ENCODE peak calls at places on chromosomes 16 and 17, in four cellular contexts. I is GM23248; L is stimulated activated CD4-positive, alpha-beta T cell treated with anti-CD3 and anti-CD28 coated beads, Interleukin-12 subunit alpha, Interleukin-12 subunit beta, amount 100 ng/mL, for 24 hours; G is mesenteric fat pad. T is an unnamed sample.

GRCh38 chr17:82836823-82837357 is 2.9 kb downstream of the ZNF750 start:
- DNase-seq in I (peak), G (no peak), L (no peak), T (peak)

GRCh38 chr16:2333772-2334379 is 6.7 kb downstream of the ABCA3 start:
- DNase-seq in L (no peak), I (peak), G (peak), T (no peak)

GRCh38 chr17:78141437-78142112 is 4.6 kb upstream of the C17orf99 start:
- DNase-seq in L (no peak), G (no peak), I (no peak), T (peak)

GRCh38 chr16:56344518-56345405 is 80.6 kb downstream of the AMFR start:
- DNase-seq in I (no peak), G (no peak), L (no peak), T (peak)

GRCh38 chr16:7148606-7149005 is 184.0 kb upstream of the RBFOX1 start:
- DNase-seq in I (no peak), L (no peak), G (no peak), T (no peak)

GRCh38 chr16:55913717-55914116 is 38.5 kb upstream of the CES5A start:
- DNase-seq in G (no peak), I (no peak), L (no peak), T (no peak)

GRCh38 chr16:77840623-77841274 is 52.4 kb downstream of the VAT1L start:
- DNase-seq in G (no peak), I (peak), L (no peak), T (no peak)

GRCh38 chr16:68563631-68564366 is 24.7 kb downstream of the ZFP90 start:
- DNase-seq in I (peak), G (no peak), L (no peak), T (no peak)

GRCh38 chr16:89412811-89413210 is 77.5 kb downstream of the ANKRD11 start:
- DNase-seq in G (no peak), I (no peak), L (no peak), T (no peak)

GRCh38 chr17:33055171-33055611 is 63.5 kb downstream of the SPACA3 start:
- DNase-seq in L (no peak), I (no peak), G (no peak), T (no peak)

GRCh38 chr17:55233840-55234239 is 30.9 kb upstream of the HLF start:
- DNase-seq in I (no peak), G (no peak), L (no peak), T (no peak)

GRCh38 chr17:54967621-54968258 is 714 bp downstream of the COX11 start:
- DNase-seq in G (no peak), I (peak), L (no peak), T (no peak)

GRCh38 chr16:80208015-80208414 is 332.8 kb upstream of the DYNLRB2 start:
- DNase-seq in L (no peak), I (no peak), G (no peak), T (no peak)

GRCh38 chr17:61490540-61490975 is 38.3 kb downstream of the TBX4 start:
- DNase-seq in I (peak), L (no peak), G (peak), T (no peak)

GRCh38 chr17:9232591-9233270 is 211.4 kb downstream of the NTN1 start:
- DNase-seq in L (no peak), G (no peak), I (no peak), T (peak)

GRCh38 chr16:69123894-69124293 is 8.5 kb downstream of the CHTF8 start:
- DNase-seq in L (no peak), G (no peak), I (peak), T (peak)

GRCh38 chr17:14882131-14882530 is 383.0 kb downstream of the PMP22 start:
- DNase-seq in L (no peak), I (no peak), G (no peak), T (no peak)

GRCh38 chr16:9846362-9847099 is 335.7 kb downstream of the GRIN2A start:
- DNase-seq in I (peak), G (no peak), L (no peak), T (no peak)

GRCh38 chr17:74519951-74520553 is 11.2 kb downstream of the CD300LB start:
- DNase-seq in L (no peak), G (no peak), I (no peak), T (no peak)

GRCh38 chr17:6936370-6937028 is 59.4 kb upstream of the ALOX12 start:
- DNase-seq in G (no peak), I (peak), L (no peak), T (no peak)